ENCODE peak calls at places on chromosomes 11 and 22, in nine cellular contexts. R is MM.1S, I is astrocyte of the spinal cord, C is LNCaP clone FGC, U is IMR-90, H is cardiac muscle cell, Q is PC-9, B is A549, V is kidney epithelial cell. E is an unnamed sample.

GRCh38 chr11:111526501-111526900 is 11.9 kb downstream of the HOATZ start:
- DNase-seq in H (no peak), U (peak; percentile 93), C (no peak), V (peak; percentile 50), I (peak; percentile 72), R (peak; percentile 56), B (peak; percentile 29), Q (peak; percentile 61), E (peak; percentile 20)

GRCh38 chr11:12321217-12321937 is 56.0 kb upstream of the PARVA start:
- DNase-seq in H (no peak), V (no peak), R (no peak), B (no peak), Q (no peak), U (peak; percentile 52), C (no peak), I (no peak), E (no peak)

GRCh38 chr11:43574949-43575915 is 105.3 kb upstream of the HSD17B12 start:
- DNase-seq in U (peak; percentile 82), V (no peak), C (no peak), Q (no peak), R (no peak), I (peak; percentile 25), B (no peak), H (peak; percentile 75), E (peak; percentile 50)

GRCh38 chr11:7204778-7205177 is 46.9 kb upstream of the SYT9 start:
- DNase-seq in I (peak; percentile 56), V (peak; percentile 39), H (peak; percentile 15), R (no peak), Q (no peak), B (no peak), C (no peak), U (no peak), E (no peak)

GRCh38 chr11:9662273-9662672 is 1.6 kb upstream of the SWAP70 start:
- DNase-seq in Q (no peak), V (no peak), H (no peak), C (no peak), U (no peak), R (no peak), B (no peak), I (no peak), E (no peak)

GRCh38 chr11:116731821-116732739 is 40.7 kb downstream of the BUD13 start:
- DNase-seq in C (no peak), I (no peak), V (no peak), Q (no peak), B (no peak), R (no peak), H (peak; percentile 24), U (no peak), E (no peak)

GRCh38 chr11:9180784-9181183 is 84.4 kb downstream of the DENND5A start:
- DNase-seq in B (no peak), Q (no peak), R (no peak), C (no peak), V (no peak), U (peak; percentile 72), H (no peak), I (peak; percentile 17), E (peak; percentile 47)

GRCh38 chr11:24697722-24698121 is 200.9 kb downstream of the LUZP2 start:
- DNase-seq in R (no peak), U (peak; percentile 82), I (peak; percentile 42), B (no peak), H (no peak), C (no peak), V (peak; percentile 32), Q (no peak), E (peak; percentile 2)

GRCh38 chr11:61280883-61281580 is 14.1 kb downstream of the VWCE start:
- DNase-seq in C (no peak), U (no peak), R (no peak), I (no peak), V (no peak), H (no peak), B (no peak), Q (no peak), E (no peak)

GRCh38 chr11:106152824-106153223 is 75.4 kb downstream of the AASDHPPT start:
- DNase-seq in Q (no peak), B (no peak), I (peak; percentile 26), H (no peak), R (no peak), C (no peak), V (no peak), U (peak; percentile 22), E (peak; percentile 34)

GRCh38 chr22:23826510-23827350 is 12.1 kb downstream of the DERL3 start:
- DNase-seq in U (peak; percentile 26), I (peak; percentile 9), C (no peak), H (no peak), R (no peak), B (no peak), V (no peak), Q (no peak), E (peak; percentile 86)

GRCh38 chr11:28529540-28530410 is 421.6 kb downstream of the METTL15 start:
- DNase-seq in C (no peak), Q (no peak), R (peak; percentile 58), H (peak; percentile 70), U (peak; percentile 82), I (peak; percentile 80), B (no peak), V (no peak), E (peak; percentile 80)

GRCh38 chr11:65473275-65473860 is 25.5 kb upstream of the MALAT1 start:
- DNase-seq in Q (no peak), H (no peak), R (no peak), I (peak; percentile 40), C (no peak), V (no peak), B (no peak), U (peak; percentile 34), E (no peak)

GRCh38 chr11:65468874-65469333 is 29.9 kb upstream of the MALAT1 start:
- DNase-seq in C (peak; percentile 75), I (no peak), V (no peak), B (peak; percentile 58), H (peak; percentile 63), R (peak; percentile 84), U (no peak), Q (peak; percentile 91), E (peak; percentile 54)

GRCh38 chr11:65470433-65470832 is 28.4 kb upstream of the MALAT1 start:
- DNase-seq in V (no peak), R (no peak), B (no peak), I (no peak), C (no peak), H (no peak), U (no peak), Q (no peak), E (peak; percentile 46)

GRCh38 chr11:65476632-65477270 is 22.1 kb upstream of the MALAT1 start:
- DNase-seq in H (no peak), C (no peak), V (no peak), B (no peak), Q (no peak), U (no peak), R (peak; percentile 27), I (peak; percentile 38), E (no peak)

GRCh38 chr11:65471410-65471762 is 27.5 kb upstream of the MALAT1 start:
- DNase-seq in Q (peak; percentile 61), V (no peak), U (peak; percentile 79), H (peak; percentile 81), C (no peak), B (peak; percentile 84), R (no peak), I (peak; percentile 61), E (peak; percentile 89)
- H3K4me3 ChIP-seq in Q (no peak overlapping the region), V (no peak overlapping the region), U (peak overlapping the region; percentile 13), H (no peak overlapping the region), C (no peak overlapping the region), B (peak overlapping the region; percentile 24), R (no peak overlapping the region), I (no peak overlapping the region), E (peak overlapping the region; percentile 54)

GRCh38 chr22:38271101-38271500 is 1.7 kb downstream of the TMEM184B start:
- DNase-seq in B (no peak), U (no peak), I (no peak), H (no peak), V (no peak), R (no peak), Q (no peak), C (no peak), E (no peak)

GRCh38 chr22:38273135-38273761 is 438 bp upstream of the TMEM184B start:
- DNase-seq in I (peak; percentile 49), H (no peak), U (no peak), R (no peak), Q (no peak), C (no peak), V (no peak), B (no peak), E (no peak)

GRCh38 chr22:38270091-38270972 is 2.5 kb downstream of the TMEM184B start:
- DNase-seq in I (peak; percentile 34), U (peak; percentile 14), C (no peak), Q (no peak), V (no peak), R (no peak), B (no peak), H (no peak), E (peak; percentile 48)

GRCh38 chr22:38271927-38272372 is 860 bp downstream of the TMEM184B start:
- DNase-seq in C (no peak), B (no peak), R (peak; percentile 56), Q (peak; percentile 68), H (no peak), V (no peak), I (no peak), U (no peak), E (no peak)

GRCh38 chr22:38272373-38273134 is at the start of gene TMEM184B:
- DNase-seq in Q (no peak), U (peak; percentile 58), B (peak; percentile 46), C (no peak), H (peak; percentile 87), I (peak; percentile 55), R (peak; percentile 86), V (no peak), E (peak; percentile 66)
- TF ChIP-seq CTCF in Q (no peak), U (no peak), B (no peak), C (no peak), H (no peak), I (no peak), R (no peak), V (no peak), E (no peak)

DNA sequence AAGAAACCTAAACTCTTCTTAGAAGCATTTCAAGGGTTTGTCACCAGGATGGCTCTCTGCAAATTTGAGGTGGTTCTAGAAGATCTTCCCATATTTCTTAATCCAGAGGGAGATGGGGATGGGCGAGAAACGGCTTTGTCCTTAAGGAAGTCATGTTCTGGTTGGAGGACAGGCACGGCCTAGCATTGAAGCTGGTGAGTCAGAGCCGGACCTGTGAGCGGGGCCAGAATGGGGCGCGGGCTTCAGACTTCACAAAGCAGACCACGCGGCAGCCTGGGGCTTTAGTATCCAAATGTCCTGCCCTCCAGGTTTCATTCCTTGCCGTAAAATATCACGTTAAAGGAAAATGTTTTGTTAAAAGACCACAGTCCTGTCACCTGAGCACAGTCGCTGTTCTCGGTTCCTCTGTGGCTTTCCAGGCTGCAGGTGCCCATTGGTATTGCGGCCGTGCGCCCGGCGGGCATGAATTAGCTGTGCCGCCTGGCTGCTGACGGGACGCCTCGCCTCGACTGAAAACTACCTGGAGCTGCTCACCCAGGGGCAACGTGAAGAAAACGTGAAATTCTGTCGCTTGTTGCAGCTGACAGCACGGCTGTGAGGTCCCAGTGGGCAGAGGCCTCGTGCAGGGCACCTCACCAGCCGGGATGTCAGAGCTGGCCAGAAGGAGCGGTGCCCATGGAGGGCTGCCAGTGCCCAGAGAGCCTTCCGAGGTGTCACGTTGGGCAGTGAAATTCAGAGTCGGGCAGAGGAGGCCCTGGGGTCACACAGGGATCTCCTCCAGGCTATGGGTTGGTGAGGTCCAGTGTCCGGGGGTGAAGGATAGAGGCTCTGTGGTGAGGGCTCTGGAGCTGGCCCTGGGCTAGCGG is 59.0 kb downstream of the LRP5 start:
- DNase-seq in I (no peak), U (no peak), H (no peak), B (no peak), V (no peak), C (no peak), Q (no peak), R (peak; percentile 79), E (peak; percentile 61)
- H3K4me3 ChIP-seq in I (no peak overlapping the region), U (no peak overlapping the region), H (no peak overlapping the region), B (no peak overlapping the region), V (no peak overlapping the region), C (no peak overlapping the region), Q (no peak overlapping the region), R (peak overlapping the region; percentile 14), E (no peak overlapping the region)

GRCh38 chr11:113014262-113014661 is 53.0 kb downstream of the NCAM1 start:
- DNase-seq in C (no peak), U (no peak), I (no peak), B (no peak), Q (peak; percentile 37), H (peak; percentile 39), V (no peak), R (no peak), E (peak; percentile 38)
- TF ChIP-seq CTCF in C (no peak), U (no peak), I (no peak), B (no peak), Q (no peak), H (no peak), V (no peak), R (no peak), E (no peak)